ENCODE peak calls at places on chromosome 19, in six cellular contexts. Q, Z, A, C, M and E are unnamed samples.

GRCh38 chr19:46755077-46755852 is 9.0 kb upstream of the STRN4 start:
- DNase-seq in Q (no peak), Z (peak; percentile 45), A (no peak), C (no peak), M (no peak), E (no peak)

GRCh38 chr19:55907746-55908145 is 24.4 kb downstream of the NLRP13 start:
- DNase-seq in Q (no peak), Z (no peak), A (no peak), C (no peak), M (no peak), E (no peak)

GRCh38 chr19:38118176-38118575 is 105.8 kb downstream of the DPF1 start:
- DNase-seq in Q (no peak), Z (no peak), A (no peak), C (no peak), M (no peak), E (no peak)

GRCh38 chr19:10544242-10544752 is 593 bp downstream of the ATG4D start:
- DNase-seq in Q (peak; percentile 25), Z (peak; percentile 70), A (no peak), C (no peak), M (peak; percentile 81), E (peak; percentile 48)

GRCh38 chr19:52138614-52139290 is 986 bp downstream of the ZNF616 start:
- DNase-seq in Q (peak; percentile 16), Z (peak; percentile 55), A (peak; percentile 29), C (no peak), M (peak; percentile 25), E (peak; percentile 71)

GRCh38 chr19:13827656-13828055 is 32.4 kb downstream of the ZSWIM4 start:
- DNase-seq in Q (no peak), Z (no peak), A (no peak), C (no peak), M (no peak), E (peak; percentile 43)

GRCh38 chr19:35712910-35713845 is 4.6 kb upstream of the KMT2B start:
- DNase-seq in Q (no peak), Z (no peak), A (no peak), C (no peak), M (peak; percentile 63), E (no peak)

GRCh38 chr19:41222240-41222639 is 3.2 kb downstream of the AXL start:
- DNase-seq in Q (no peak), Z (no peak), A (no peak), C (no peak), M (no peak), E (no peak)

GRCh38 chr19:56177564-56178243 is 1.9 kb downstream of the GALP start:
- DNase-seq in Q (no peak), Z (no peak), A (no peak), C (no peak), M (no peak), E (no peak)

GRCh38 chr19:6066661-6067646 is 43.3 kb downstream of the RFX2 start:
- DNase-seq in Q (peak; percentile 94), Z (peak; percentile 64), A (peak; percentile 92), C (peak; percentile 86), M (peak; percentile 91), E (no peak)

GRCh38 chr19:38792250-38793111 is 3.5 kb downstream of the LGALS7B start:
- DNase-seq in Q (no peak), Z (no peak), A (no peak), C (no peak), M (peak; percentile 64), E (no peak)

GRCh38 chr19:5460748-5461147 is 5.5 kb downstream of the ZNRF4 start:
- DNase-seq in Q (no peak), Z (no peak), A (no peak), C (no peak), M (no peak), E (no peak)

GRCh38 chr19:16892868-16893685 is 4.3 kb downstream of the F2RL3 start:
- DNase-seq in Q (no peak), Z (no peak), A (no peak), C (no peak), M (no peak), E (no peak)
- H3K4me3 ChIP-seq in Q (no peak overlapping the region), Z (no peak overlapping the region), A (no peak overlapping the region), C (no peak overlapping the region), M (no peak overlapping the region), E (no peak overlapping the region)

DNA sequence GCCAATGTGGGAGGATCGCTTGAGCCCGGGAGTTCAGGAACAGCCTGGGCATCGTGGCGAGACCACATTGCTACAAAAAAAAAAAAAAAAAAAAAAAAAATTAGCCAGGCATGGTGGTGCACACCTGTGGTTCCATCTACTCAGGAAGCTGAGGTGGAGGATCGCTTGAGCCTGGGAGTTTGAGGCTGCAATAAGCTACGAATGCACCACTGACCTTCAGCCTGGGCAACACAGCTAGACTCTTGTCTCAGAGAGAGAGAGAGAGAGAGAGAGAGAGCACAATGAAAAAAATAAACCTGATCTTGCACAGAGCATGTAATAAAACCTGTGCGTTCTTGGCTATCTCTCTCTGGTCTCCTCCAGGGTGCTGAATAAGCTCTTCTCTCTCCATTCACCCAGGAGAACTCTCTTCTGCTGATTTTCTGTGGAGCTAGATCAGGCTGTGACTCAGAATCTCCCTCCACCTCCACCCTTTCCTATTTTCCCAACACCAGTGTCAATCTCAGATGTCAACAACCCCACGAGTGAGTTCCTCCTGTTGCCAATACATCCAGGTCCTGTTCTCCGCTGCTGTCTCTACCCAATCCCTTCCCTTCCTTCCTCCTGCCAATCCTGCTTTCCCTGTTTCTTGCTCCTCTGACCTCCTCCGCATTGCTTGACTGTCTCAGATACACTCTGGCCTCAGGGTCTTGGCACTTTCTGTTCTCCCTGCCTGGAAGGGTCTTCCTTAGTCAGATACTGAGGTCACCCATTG is 3.4 kb upstream of the ACP5 start:
- DNase-seq in Q (no peak), Z (peak; percentile 23), A (peak; percentile 9), C (no peak), M (no peak), E (no peak)
- H3K27ac ChIP-seq in Q (no peak overlapping the region), Z (no peak overlapping the region), A (no peak overlapping the region), C (no peak overlapping the region), M (peak overlapping the region; percentile 56), E (no peak overlapping the region)

GRCh38 chr19:27964165-27964564 is 1248.8 kb downstream of the UQCRFS1 start:
- DNase-seq in Q (no peak), Z (no peak), A (no peak), C (no peak), M (no peak), E (no peak)

GRCh38 chr19:27971869-27972268 is 1241.1 kb downstream of the UQCRFS1 start:
- DNase-seq in Q (no peak), Z (no peak), A (no peak), C (no peak), M (no peak), E (no peak)

GRCh38 chr19:27971071-27971470 is 1241.9 kb downstream of the UQCRFS1 start:
- DNase-seq in Q (no peak), Z (no peak), A (peak; percentile 7), C (no peak), M (no peak), E (no peak)

GRCh38 chr19:27962260-27962659 is 1250.7 kb downstream of the UQCRFS1 start:
- DNase-seq in Q (no peak), Z (no peak), A (no peak), C (no peak), M (no peak), E (no peak)

GRCh38 chr19:27966390-27966816 is 1246.5 kb downstream of the UQCRFS1 start:
- DNase-seq in Q (no peak), Z (no peak), A (peak; percentile 36), C (no peak), M (no peak), E (no peak)
- TF ChIP-seq CTCF in Q (peak; percentile 35), Z (peak; percentile 53), A (peak; percentile 62), C (peak; percentile 73), M (peak; percentile 52), E (peak; percentile 53)

GRCh38 chr19:17718467-17718987 is 753 bp upstream of the MAP1S start:
- DNase-seq in Q (no peak), Z (no peak), A (peak; percentile 23), C (no peak), M (no peak), E (peak; percentile 43)
- H3K4me3 ChIP-seq in Q (no peak overlapping the region), Z (no peak overlapping the region), A (peak overlapping the region; percentile 99), C (peak overlapping the region; percentile 99), M (peak overlapping the region; percentile 97), E (peak overlapping the region; percentile 67)

GRCh38 chr19:54561840-54562239 is 11.8 kb upstream of the LILRA2 start:
- DNase-seq in Q (no peak), Z (no peak), A (no peak), C (no peak), M (no peak), E (no peak)

GRCh38 chr19:54558339-54558738 is 15.3 kb upstream of the LILRA2 start:
- DNase-seq in Q (no peak), Z (no peak), A (peak; percentile 23), C (no peak), M (no peak), E (no peak)

GRCh38 chr19:54556194-54556593 is 17.4 kb upstream of the LILRA2 start:
- DNase-seq in Q (no peak), Z (no peak), A (no peak), C (no peak), M (no peak), E (no peak)

DNA sequence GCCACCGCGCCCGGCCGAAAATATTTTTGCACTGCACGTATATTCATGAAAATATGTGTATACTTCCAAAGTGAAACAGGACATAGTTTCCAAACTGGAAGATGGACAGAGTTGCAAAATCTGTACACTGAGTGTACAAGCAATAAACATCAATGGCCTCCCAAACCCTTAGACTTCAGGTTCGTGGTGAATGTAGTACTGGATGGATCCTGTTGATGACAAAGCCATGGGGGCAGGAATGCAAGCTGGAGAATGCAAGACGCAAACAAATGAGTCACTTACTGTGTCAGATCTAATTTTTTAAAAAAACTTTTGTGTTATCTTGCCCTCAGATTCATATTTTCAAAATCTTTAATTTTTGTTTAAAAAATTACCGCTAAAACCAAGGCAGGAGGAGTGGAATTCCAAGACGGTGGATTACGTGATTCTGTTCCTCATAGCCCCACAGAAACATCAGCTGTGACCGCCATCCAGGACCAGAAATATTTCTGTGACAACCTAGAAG is 12.7 kb upstream of the LILRA2 start:
- DNase-seq in Q (no peak), Z (no peak), A (peak; percentile 37), C (no peak), M (no peak), E (no peak)
- H3K27ac ChIP-seq in Q (no peak overlapping the region), Z (no peak overlapping the region), A (no peak overlapping the region), C (no peak overlapping the region), M (no peak overlapping the region), E (no peak overlapping the region)

GRCh38 chr19:8491574-8491973 is 10.9 kb downstream of the PRAM1 start:
- DNase-seq in Q (no peak), Z (no peak), A (no peak), C (no peak), M (no peak), E (no peak)
- TF ChIP-seq CTCF in Q (no peak), Z (no peak), A (no peak), C (no peak), M (no peak), E (peak; percentile 4)

DNA sequence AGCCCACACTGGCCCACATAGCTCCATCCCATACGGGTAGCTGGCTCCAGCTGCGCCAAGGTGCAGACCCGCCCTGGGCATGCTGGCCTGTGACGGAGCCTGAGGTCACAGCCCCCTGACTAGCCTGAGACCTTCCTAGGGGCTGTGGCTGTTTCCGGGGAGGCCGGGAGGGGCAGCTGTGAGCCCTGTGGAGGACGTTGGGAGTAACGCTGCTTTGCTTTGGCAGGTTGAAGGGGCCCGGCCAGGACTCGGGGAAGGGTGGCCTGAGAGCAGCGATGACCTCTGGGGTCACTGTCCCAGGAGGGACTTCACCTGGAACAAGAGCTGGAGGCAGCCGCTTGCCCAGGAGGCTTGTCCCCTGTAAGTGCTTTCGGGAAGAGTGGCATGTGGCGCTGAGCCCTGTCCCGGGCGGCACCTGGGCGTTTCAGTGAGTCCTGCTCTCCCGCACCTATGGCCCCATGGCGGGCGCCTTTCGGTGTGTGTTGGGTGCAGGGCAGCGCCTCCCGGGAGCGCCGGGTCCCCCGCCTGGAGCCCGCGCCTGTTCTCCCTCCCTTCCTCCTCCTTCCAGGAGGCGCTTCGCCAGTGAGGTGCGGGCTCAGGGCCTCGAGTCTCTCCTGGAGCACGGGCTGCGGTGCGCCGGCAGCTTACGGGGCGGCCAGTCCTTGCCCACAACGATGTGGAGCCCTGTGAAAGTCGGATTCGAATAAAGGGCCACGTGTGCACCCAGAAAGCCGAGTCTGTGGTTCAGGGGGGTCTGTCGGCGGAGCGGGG is 1.1 kb upstream of the FAM174C start:
- DNase-seq in Q (peak; percentile 43), Z (no peak), A (no peak), C (no peak), M (no peak), E (no peak)
- H3K4me3 ChIP-seq in Q (peak overlapping the region; percentile 71), Z (no peak overlapping the region), A (peak overlapping the region; percentile 70), C (peak overlapping the region; percentile 80), M (peak overlapping the region; percentile 59), E (peak overlapping the region; percentile 33)